ENCODE peak calls at places on chromosome 16, in eight cellular contexts. One of them, this sample, is unnamed. For H3K36me3, the result is how much of the 10 kb centered on the place peaks cover.

GRCh38 chr16:84475643-84476240 is 28.7 kb downstream of the MEAK7 start:
- DNase-seq in HCT116: no peak
- DNase-seq in PC-3: peak
- DNase-seq in GM23338: no peak
- DNase-seq in K562: no peak
- DNase-seq in A673: no peak
- DNase-seq in endothelial cell of umbilical vein: no peak
- DNase-seq in hepatocyte: no peak
- DNase-seq in this sample: no peak

GRCh38 chr16:85927938-85928337 is 29.0 kb downstream of the IRF8 start:
- DNase-seq in HCT116: no peak
- DNase-seq in PC-3: no peak
- DNase-seq in GM23338: no peak
- DNase-seq in K562: no peak
- DNase-seq in A673: no peak
- DNase-seq in endothelial cell of umbilical vein: no peak
- DNase-seq in hepatocyte: no peak
- DNase-seq in this sample: no peak

GRCh38 chr16:57299009-57299718 is 14.7 kb upstream of the PLLP start:
- DNase-seq in HCT116: no peak
- DNase-seq in PC-3: peak
- DNase-seq in GM23338: peak
- DNase-seq in K562: peak
- DNase-seq in A673: peak
- DNase-seq in endothelial cell of umbilical vein: no peak
- DNase-seq in hepatocyte: peak
- DNase-seq in this sample: no peak

GRCh38 chr16:62035115-62036092 is 834 bp downstream of the CDH8 start:
- DNase-seq in HCT116: no peak
- DNase-seq in PC-3: no peak
- DNase-seq in GM23338: peak
- DNase-seq in K562: no peak
- DNase-seq in A673: peak
- DNase-seq in endothelial cell of umbilical vein: no peak
- DNase-seq in hepatocyte: peak
- DNase-seq in this sample: no peak

GRCh38 chr16:85202631-85203461 is 90.6 kb upstream of the CIBAR2 start:
- DNase-seq in HCT116: no peak
- DNase-seq in PC-3: no peak
- DNase-seq in GM23338: peak
- DNase-seq in K562: no peak
- DNase-seq in A673: no peak
- DNase-seq in endothelial cell of umbilical vein: no peak
- DNase-seq in hepatocyte: peak
- DNase-seq in this sample: peak

GRCh38 chr16:13873835-13874438 is 46.0 kb upstream of the ERCC4 start:
- DNase-seq in HCT116: peak
- DNase-seq in PC-3: peak
- DNase-seq in GM23338: peak
- DNase-seq in K562: no peak
- DNase-seq in A673: peak
- DNase-seq in endothelial cell of umbilical vein: peak
- DNase-seq in hepatocyte: peak
- DNase-seq in this sample: peak

GRCh38 chr16:24044467-24044866 is 208.7 kb downstream of the PRKCB start:
- DNase-seq in HCT116: no peak
- DNase-seq in PC-3: no peak
- DNase-seq in GM23338: no peak
- DNase-seq in K562: no peak
- DNase-seq in A673: no peak
- DNase-seq in endothelial cell of umbilical vein: no peak
- DNase-seq in hepatocyte: no peak
- DNase-seq in this sample: no peak

GRCh38 chr16:11412965-11413887 is 68.0 kb downstream of the RMI2 start:
- DNase-seq in HCT116: no peak
- DNase-seq in PC-3: no peak
- DNase-seq in GM23338: no peak
- DNase-seq in K562: no peak
- DNase-seq in A673: no peak
- DNase-seq in endothelial cell of umbilical vein: no peak
- DNase-seq in hepatocyte: no peak
- DNase-seq in this sample: no peak

GRCh38 chr16:58464047-58464915 is 35.7 kb upstream of the NDRG4 start:
- DNase-seq in HCT116: no peak
- DNase-seq in PC-3: peak
- DNase-seq in GM23338: peak
- DNase-seq in K562: no peak
- DNase-seq in A673: peak
- DNase-seq in endothelial cell of umbilical vein: no peak
- DNase-seq in hepatocyte: peak
- DNase-seq in this sample: no peak

GRCh38 chr16:81975637-81976036 is 35.6 kb downstream of the SDR42E1 start:
- DNase-seq in HCT116: no peak
- DNase-seq in PC-3: no peak
- DNase-seq in GM23338: peak
- DNase-seq in K562: no peak
- DNase-seq in A673: no peak
- DNase-seq in endothelial cell of umbilical vein: no peak
- DNase-seq in hepatocyte: no peak
- DNase-seq in this sample: no peak

GRCh38 chr16:85002643-85003042 is 8.7 kb downstream of the ZDHHC7 start:
- DNase-seq in HCT116: no peak
- DNase-seq in PC-3: no peak
- DNase-seq in GM23338: no peak
- DNase-seq in K562: no peak
- DNase-seq in A673: no peak
- DNase-seq in endothelial cell of umbilical vein: no peak
- DNase-seq in hepatocyte: no peak
- DNase-seq in this sample: no peak

GRCh38 chr16:57637424-57637823 is 9.0 kb downstream of the ADGRG1 start:
- DNase-seq in HCT116: no peak
- DNase-seq in PC-3: no peak
- DNase-seq in GM23338: no peak
- DNase-seq in K562: no peak
- DNase-seq in A673: no peak
- DNase-seq in endothelial cell of umbilical vein: peak
- DNase-seq in hepatocyte: no peak
- DNase-seq in this sample: no peak

GRCh38 chr16:10465821-10466220 is 80.0 kb downstream of the ATF7IP2 start:
- DNase-seq in HCT116: no peak
- DNase-seq in PC-3: no peak
- DNase-seq in GM23338: no peak
- DNase-seq in K562: no peak
- DNase-seq in A673: no peak
- DNase-seq in endothelial cell of umbilical vein: no peak
- DNase-seq in hepatocyte: no peak
- DNase-seq in this sample: no peak

GRCh38 chr16:29029168-29029994 is 44.5 kb downstream of the LAT start:
- DNase-seq in HCT116: no peak
- DNase-seq in PC-3: peak
- DNase-seq in GM23338: peak
- DNase-seq in K562: peak
- DNase-seq in A673: peak
- DNase-seq in endothelial cell of umbilical vein: peak
- DNase-seq in hepatocyte: peak
- DNase-seq in this sample: peak

GRCh38 chr16:60608971-60609370 is 1427.3 kb downstream of the CDH8 start:
- DNase-seq in HCT116: no peak
- DNase-seq in PC-3: no peak
- DNase-seq in GM23338: no peak
- DNase-seq in K562: no peak
- DNase-seq in A673: no peak
- DNase-seq in endothelial cell of umbilical vein: no peak
- DNase-seq in hepatocyte: no peak
- DNase-seq in this sample: no peak

GRCh38 chr16:84712138-84712671 is 12.4 kb downstream of the USP10 start:
- DNase-seq in HCT116: no peak
- DNase-seq in PC-3: no peak
- DNase-seq in GM23338: no peak
- DNase-seq in K562: no peak
- DNase-seq in A673: no peak
- DNase-seq in endothelial cell of umbilical vein: no peak
- DNase-seq in hepatocyte: no peak
- DNase-seq in this sample: no peak

GRCh38 chr16:77660311-77660710 is 62.0 kb upstream of the NUDT7 start:
- DNase-seq in HCT116: peak
- DNase-seq in PC-3: peak
- DNase-seq in GM23338: peak
- DNase-seq in K562: peak
- DNase-seq in A673: peak
- DNase-seq in endothelial cell of umbilical vein: peak
- DNase-seq in hepatocyte: peak
- DNase-seq in this sample: peak

GRCh38 chr16:51636913-51637743 is 486.1 kb upstream of the SALL1 start:
- DNase-seq in HCT116: no peak
- DNase-seq in PC-3: peak
- DNase-seq in GM23338: peak
- DNase-seq in K562: no peak
- DNase-seq in A673: peak
- DNase-seq in endothelial cell of umbilical vein: no peak
- DNase-seq in hepatocyte: no peak
- DNase-seq in this sample: no peak

DNA sequence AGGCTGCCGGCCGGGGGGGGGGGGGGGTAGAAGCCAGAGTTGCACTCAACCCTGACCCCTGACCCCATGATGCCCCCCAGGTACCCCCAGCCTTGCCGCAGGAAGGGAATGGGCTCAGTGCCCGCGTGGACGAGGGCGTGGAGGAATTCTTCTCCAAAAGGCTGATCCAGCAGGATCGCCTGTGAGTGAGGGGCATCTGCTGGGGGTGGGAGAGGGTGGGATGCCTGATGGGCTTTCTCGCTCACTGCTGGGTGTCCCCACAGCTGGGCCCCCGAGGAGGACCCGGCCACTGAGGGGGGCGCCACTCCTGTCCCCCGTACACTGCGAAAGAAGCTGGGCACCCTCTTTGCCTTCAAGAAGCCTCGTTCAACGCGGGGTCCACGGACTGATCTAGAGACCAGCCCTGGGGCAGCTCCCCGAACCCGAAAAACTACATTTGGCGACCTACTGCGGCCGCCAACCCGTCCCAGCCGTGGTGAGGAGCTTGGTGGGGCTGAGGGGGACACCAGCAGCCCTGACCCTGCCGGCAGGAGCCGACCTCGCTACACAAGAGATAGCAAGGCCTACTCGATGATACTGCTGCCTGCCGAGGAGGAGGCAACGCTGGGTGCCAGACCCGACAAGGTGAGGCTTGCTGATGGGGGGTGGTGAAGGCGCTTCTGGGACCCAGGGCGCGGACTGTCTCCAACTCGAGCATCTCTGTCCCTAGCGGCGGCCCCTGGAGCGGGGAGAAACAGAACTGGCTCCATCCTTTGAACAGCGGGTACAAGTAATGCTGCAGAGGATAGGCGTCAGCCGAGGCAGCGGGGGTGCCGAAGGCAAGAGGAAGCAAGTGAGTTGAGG is 5.8 kb downstream of the ACD start:
- DNase-seq in HCT116: no peak
- DNase-seq in PC-3: no peak
- DNase-seq in GM23338: peak
- DNase-seq in K562: no peak
- DNase-seq in A673: no peak
- DNase-seq in endothelial cell of umbilical vein: no peak
- DNase-seq in hepatocyte: no peak
- DNase-seq in this sample: no peak
- TF ChIP-seq EZH2 in HCT116: no peak
- TF ChIP-seq EZH2 in PC-3: no peak
- TF ChIP-seq EZH2 in GM23338: no peak
- TF ChIP-seq EZH2 in K562: no peak
- TF ChIP-seq EZH2 in A673: no peak
- TF ChIP-seq EZH2 in endothelial cell of umbilical vein: no peak
- TF ChIP-seq EZH2 in hepatocyte: no peak
- TF ChIP-seq EZH2 in this sample: peak

DNA sequence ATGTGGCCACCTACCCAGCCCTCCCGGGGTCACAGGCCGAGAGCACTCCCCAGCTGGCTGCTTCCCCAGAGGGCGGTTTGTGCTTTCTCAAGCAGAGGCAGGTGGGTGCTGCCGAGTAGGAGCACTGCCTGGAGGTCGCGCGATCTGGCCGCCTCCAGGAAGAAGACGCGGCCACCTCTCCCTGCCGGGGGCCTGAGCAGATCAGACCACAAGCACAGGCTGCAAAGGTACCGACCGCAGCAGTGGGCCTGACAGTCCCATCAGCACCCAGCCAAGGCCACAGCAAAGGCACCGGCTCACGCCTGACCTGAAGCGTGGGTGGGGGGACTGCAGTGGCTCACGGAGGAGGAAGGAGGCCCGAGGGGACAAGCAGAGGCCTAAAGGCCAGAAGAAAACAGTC is 15.2 kb upstream of the IGFALS start:
- DNase-seq in HCT116: no peak
- DNase-seq in PC-3: no peak
- DNase-seq in GM23338: no peak
- DNase-seq in K562: no peak
- DNase-seq in A673: no peak
- DNase-seq in endothelial cell of umbilical vein: no peak
- DNase-seq in hepatocyte: no peak
- DNase-seq in this sample: no peak
- H3K36me3 ChIP-seq in HCT116: under half
- H3K36me3 ChIP-seq in PC-3: under half
- H3K36me3 ChIP-seq in GM23338: under half
- H3K36me3 ChIP-seq in K562: under half
- H3K36me3 ChIP-seq in A673: under half
- H3K36me3 ChIP-seq in endothelial cell of umbilical vein: under half
- H3K36me3 ChIP-seq in hepatocyte: under half
- H3K36me3 ChIP-seq in this sample: under half

GRCh38 chr16:7303677-7304200 is 28.9 kb upstream of the RBFOX1 start:
- DNase-seq in HCT116: no peak
- DNase-seq in PC-3: no peak
- DNase-seq in GM23338: peak
- DNase-seq in K562: no peak
- DNase-seq in A673: no peak
- DNase-seq in endothelial cell of umbilical vein: no peak
- DNase-seq in hepatocyte: no peak
- DNase-seq in this sample: no peak
- TF ChIP-seq EZH2 in HCT116: no peak
- TF ChIP-seq EZH2 in PC-3: no peak
- TF ChIP-seq EZH2 in GM23338: no peak
- TF ChIP-seq EZH2 in K562: no peak
- TF ChIP-seq EZH2 in A673: no peak
- TF ChIP-seq EZH2 in endothelial cell of umbilical vein: no peak
- TF ChIP-seq EZH2 in hepatocyte: peak
- TF ChIP-seq EZH2 in this sample: no peak

GRCh38 chr16:67438098-67438791 is 7.3 kb downstream of the HSD11B2 start:
- DNase-seq in HCT116: no peak
- DNase-seq in PC-3: no peak
- DNase-seq in GM23338: no peak
- DNase-seq in K562: no peak
- DNase-seq in A673: no peak
- DNase-seq in endothelial cell of umbilical vein: no peak
- DNase-seq in hepatocyte: no peak
- DNase-seq in this sample: no peak
- H3K36me3 ChIP-seq in HCT116: under half
- H3K36me3 ChIP-seq in PC-3: under half
- H3K36me3 ChIP-seq in GM23338: under half
- H3K36me3 ChIP-seq in K562: under half
- H3K36me3 ChIP-seq in A673: under half
- H3K36me3 ChIP-seq in endothelial cell of umbilical vein: under half
- H3K36me3 ChIP-seq in hepatocyte: under half
- H3K36me3 ChIP-seq in this sample: under half

This sample was measured in fibroblast of lung.